ENCODE peak calls at places on chromosomes 5 and 9, in seven cellular contexts. V is HFFc6, M is NCI-H460, W is NCI-H774, G is AG09309, R is lower leg skin, O is posterior vena cava. X is an unnamed sample.

GRCh38 chr9:97594414-97594921 is 38.7 kb downstream of the TSTD2 start:
- DNase-seq in V (no peak), M (no peak), W (no peak), G (no peak), R (no peak), O (no peak), X (no peak)

GRCh38 chr5:16565118-16565517 is 51.7 kb downstream of the RETREG1 start:
- DNase-seq in V (no peak), M (no peak), W (no peak), G (no peak), R (no peak), O (no peak), X (no peak)

GRCh38 chr9:114957558-114957957 is 27.2 kb upstream of the TNFSF8 start:
- DNase-seq in V (no peak), M (no peak), W (no peak), G (no peak), R (no peak), O (no peak), X (no peak)

GRCh38 chr5:84379749-84380148 is 4.9 kb downstream of the EDIL3 start:
- DNase-seq in V (no peak), M (no peak), W (no peak), G (no peak), R (no peak), O (no peak), X (peak; percentile 56)

GRCh38 chr5:56039985-56040384 is 45.2 kb upstream of the IL6ST start:
- DNase-seq in V (no peak), M (no peak), W (no peak), G (no peak), R (no peak), O (no peak), X (peak; percentile 51)

GRCh38 chr5:80885698-80886000 is 74.5 kb upstream of the RASGRF2 start:
- DNase-seq in V (no peak), M (no peak), W (no peak), G (no peak), R (no peak), O (no peak), X (no peak)

GRCh38 chr5:68656936-68657857 is 436.6 kb upstream of the SLC30A5 start:
- DNase-seq in V (no peak), M (no peak), W (no peak), G (no peak), R (no peak), O (no peak), X (no peak)

GRCh38 chr5:89037090-89037489 is 154.1 kb upstream of the MEF2C start:
- DNase-seq in V (peak; percentile 69), M (no peak), W (no peak), G (no peak), R (peak; percentile 16), O (no peak), X (peak; percentile 51)

GRCh38 chr9:36584626-36585460 is 12.1 kb downstream of the MELK start:
- DNase-seq in V (peak; percentile 86), M (no peak), W (no peak), G (peak; percentile 37), R (no peak), O (no peak), X (peak; percentile 86)

GRCh38 chr5:34826347-34826746 is 12.6 kb upstream of the TTC23L start:
- DNase-seq in V (no peak), M (no peak), W (no peak), G (no peak), R (no peak), O (no peak), X (peak; percentile 23)